ENCODE peak calls at places on chromosomes 1 and 21, in four cellular contexts. C, W, G and V are unnamed samples.

GRCh38 chr21:28317177-28317950 is 675.3 kb downstream of the LTN1 start:
- DNase-seq in G (no peak), W (no peak), C (no peak), V (no peak)

GRCh38 chr1:151966061-151966460 is 27.6 kb downstream of the S100A10 start:
- DNase-seq in C (no peak), G (no peak), W (no peak), V (no peak)

GRCh38 chr1:164767257-164768044 is 208.5 kb downstream of the PBX1 start:
- DNase-seq in C (no peak), G (no peak), W (peak; percentile 86), V (no peak)

GRCh38 chr1:156862602-156863599 is 2.2 kb downstream of the NTRK1 start:
- DNase-seq in W (no peak), C (peak; percentile 72), G (no peak), V (no peak)

GRCh38 chr1:58893257-58893869 is 109.5 kb upstream of the JUN start:
- DNase-seq in G (no peak), C (no peak), W (no peak), V (no peak)

GRCh38 chr1:156821801-156822200 is 5.2 kb upstream of the SH2D2A start:
- DNase-seq in G (no peak), C (no peak), W (no peak), V (no peak)

GRCh38 chr1:12594966-12595838 is 22.8 kb downstream of the DHRS3 start:
- DNase-seq in G (no peak), C (no peak), W (peak; percentile 80), V (peak; percentile 90)

GRCh38 chr21:46634427-46634826 is 1.0 kb upstream of the PRMT2 start:
- DNase-seq in G (no peak), W (no peak), C (no peak), V (no peak)

GRCh38 chr1:147599362-147600118 is 58.2 kb downstream of the BCL9 start:
- DNase-seq in G (peak; percentile 62), C (peak; percentile 94), W (peak; percentile 92), V (peak; percentile 97)

GRCh38 chr1:70438529-70438928 is 27.5 kb downstream of the CTH start:
- DNase-seq in G (no peak), C (no peak), W (no peak), V (no peak)

GRCh38 chr1:101112051-101112770 is 86.6 kb upstream of the DPH5 start:
- DNase-seq in C (no peak), W (no peak), G (peak; percentile 43), V (no peak)

GRCh38 chr1:209199822-209200221 is 383.7 kb upstream of the CAMK1G start:
- DNase-seq in G (no peak), C (no peak), W (no peak), V (no peak)

GRCh38 chr1:10189659-10190058 is 20.7 kb upstream of the KIF1B start:
- DNase-seq in C (no peak), G (peak; percentile 37), W (no peak), V (no peak)

GRCh38 chr21:16993416-16994044 is 519.3 kb upstream of the CXADR start:
- DNase-seq in G (no peak), C (no peak), W (no peak), V (no peak)
- TF ChIP-seq RCOR1 in G (no peak), C (no peak), W (no peak), V (no peak)

DNA sequence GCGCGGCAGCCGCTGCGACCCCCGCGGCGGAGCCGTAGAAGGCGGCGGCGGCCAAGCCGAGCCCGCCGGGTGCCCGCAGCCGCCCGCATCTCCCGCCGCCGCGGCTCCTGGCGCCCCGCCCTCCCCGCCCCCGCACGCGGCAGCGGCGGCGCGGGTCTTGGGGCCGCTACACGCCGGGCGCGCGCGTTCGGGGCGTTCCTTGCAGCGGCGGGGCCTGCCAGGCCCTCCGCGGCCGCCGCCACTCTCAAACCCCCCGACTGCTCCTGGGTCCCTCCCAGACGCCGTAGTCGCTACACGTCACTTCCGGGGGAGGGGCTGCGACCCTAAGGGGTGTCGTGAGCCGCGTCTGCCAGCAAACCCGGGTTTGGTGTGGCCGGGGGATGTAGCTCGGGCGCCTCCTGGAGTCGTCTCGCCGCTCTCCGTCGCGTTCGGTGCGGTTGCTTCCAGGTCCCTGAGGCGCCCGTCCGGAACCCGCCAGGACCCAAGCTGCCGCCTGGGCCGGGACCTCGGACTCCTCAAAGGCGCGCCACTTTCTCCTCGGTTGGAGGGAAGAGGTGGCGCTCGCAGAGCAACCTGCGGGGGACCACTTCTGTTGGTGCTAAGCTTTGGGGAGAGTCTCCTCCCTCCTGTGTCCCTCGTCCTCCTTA is at the start of gene ELK4:
- DNase-seq in G (peak; percentile 87), C (peak; percentile 99), W (peak; percentile 98), V (peak; percentile 98)
- TF ChIP-seq REST in G (no peak), C (peak; percentile 77), W (no peak), V (no peak)

DNA sequence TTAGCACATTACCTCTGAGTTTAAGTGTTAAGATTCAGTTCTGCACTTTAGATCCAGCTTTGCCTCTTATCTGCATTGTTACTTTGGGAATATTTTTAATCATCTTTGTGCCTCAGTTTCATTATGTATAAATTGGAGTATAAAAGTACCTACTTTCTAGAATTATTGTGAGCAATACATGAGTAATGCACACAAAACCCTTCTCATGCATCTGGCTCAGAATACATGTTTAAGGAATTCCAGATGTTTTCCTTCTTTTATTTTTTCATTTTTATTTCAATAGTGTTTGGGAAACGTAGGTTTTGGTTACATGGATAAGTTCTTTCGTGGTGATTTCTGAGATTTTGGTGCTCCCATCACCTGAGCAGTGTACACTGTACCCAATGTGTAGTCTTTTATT is 14.2 kb downstream of the C8A start:
- DNase-seq in W (no peak), C (no peak), G (no peak), V (no peak)
- TF ChIP-seq RCOR1 in W (no peak), C (no peak), G (no peak), V (no peak)

DNA sequence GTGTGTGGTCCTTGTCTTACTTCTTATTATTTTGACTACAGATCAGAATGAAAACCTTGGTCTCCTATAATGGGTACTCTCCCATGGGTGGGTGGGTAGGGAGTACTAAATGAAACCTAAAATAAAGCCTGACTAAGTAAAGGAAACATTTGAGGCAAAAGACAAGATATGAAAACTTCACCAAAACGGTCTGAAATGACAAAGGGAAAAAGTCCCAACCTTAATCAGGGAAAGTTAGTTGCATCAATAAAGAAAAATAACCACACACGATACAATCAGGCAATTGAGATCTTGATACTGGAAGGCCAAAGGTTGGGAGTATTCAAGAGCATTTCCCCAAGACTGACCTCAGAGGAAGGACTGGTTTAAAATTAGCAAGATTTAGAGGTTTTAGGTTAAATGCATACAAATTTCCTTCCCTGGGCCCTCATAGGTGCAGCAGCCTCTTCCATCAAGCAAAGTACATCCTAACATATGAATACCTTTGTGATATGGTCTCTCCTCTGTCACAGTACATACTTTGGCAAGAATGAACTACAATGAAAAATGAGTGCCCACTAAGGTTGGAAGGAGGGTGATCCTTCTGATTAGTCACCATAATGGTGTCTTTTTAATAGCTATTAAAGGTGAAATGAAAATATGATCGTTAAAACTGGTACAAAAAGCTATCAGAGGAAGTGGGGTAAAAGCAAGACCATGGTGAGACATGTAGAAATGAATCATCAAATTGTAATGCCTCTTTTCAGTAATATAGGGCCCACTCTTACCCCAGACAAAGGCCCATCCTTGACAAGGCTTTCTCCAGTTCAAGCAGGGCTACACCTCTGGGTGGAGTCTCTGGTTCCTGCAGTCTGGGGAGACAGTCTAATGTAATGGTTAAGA is 15.3 kb upstream of the TNFSF4 start:
- DNase-seq in C (no peak), G (no peak), W (no peak), V (no peak)
- TF ChIP-seq REST in C (no peak), G (no peak), W (no peak), V (no peak)

GRCh38 chr1:23957096-23957495 is 2.5 kb upstream of the PNRC2 start:
- DNase-seq in G (no peak), C (no peak), W (no peak), V (peak; percentile 65)
- TF ChIP-seq RCOR1 in G (no peak), C (no peak), W (no peak), V (peak; percentile 43)

DNA sequence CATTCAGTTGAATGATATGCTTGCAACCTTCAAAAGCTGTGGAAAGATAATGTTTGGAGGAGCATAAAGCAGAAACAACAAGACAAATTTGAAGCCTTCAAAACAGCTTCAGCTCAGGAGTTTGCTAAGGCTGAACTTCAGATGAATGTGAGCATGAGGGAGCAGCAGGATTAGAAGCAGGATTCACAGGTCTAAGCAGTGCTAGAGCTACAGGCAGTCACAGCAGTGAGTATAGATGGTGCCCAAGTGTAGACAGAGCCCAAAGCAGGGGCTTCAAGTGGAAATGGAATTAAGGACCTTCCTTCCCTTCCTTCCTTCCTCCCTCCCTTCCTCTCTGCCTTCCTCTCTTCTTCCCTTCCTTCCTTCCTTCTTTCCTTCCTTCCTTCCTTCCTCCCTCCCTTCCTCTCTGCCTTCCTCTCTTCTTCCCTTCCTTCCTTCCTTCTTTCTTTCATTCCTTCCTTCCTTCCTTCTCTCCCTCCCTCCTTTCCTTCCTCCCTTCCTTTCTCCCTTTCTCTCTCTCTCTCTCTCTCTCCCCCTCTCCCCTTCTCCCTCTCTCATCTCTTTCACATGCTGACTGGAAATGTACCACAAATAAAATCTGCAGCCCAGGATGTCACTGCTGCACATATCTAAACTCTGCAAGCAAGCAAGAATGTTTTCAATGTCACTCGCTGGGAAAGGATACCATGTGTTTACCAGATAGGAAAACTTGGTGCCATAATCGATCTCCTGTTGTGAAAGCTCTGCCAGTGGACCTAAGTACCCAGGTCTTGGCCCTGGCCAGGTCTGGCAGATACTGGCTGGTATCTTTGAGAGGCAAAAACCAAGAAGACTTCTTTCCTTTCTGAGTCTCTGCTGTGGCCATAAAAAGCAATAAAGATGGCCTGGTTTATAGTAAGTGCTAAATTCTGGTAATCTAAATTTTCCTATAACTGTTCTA is 13.1 kb upstream of the SLC30A10 start:
- DNase-seq in G (no peak), W (no peak), C (no peak), V (no peak)
- TF ChIP-seq REST in G (no peak), W (no peak), C (no peak), V (no peak)

DNA sequence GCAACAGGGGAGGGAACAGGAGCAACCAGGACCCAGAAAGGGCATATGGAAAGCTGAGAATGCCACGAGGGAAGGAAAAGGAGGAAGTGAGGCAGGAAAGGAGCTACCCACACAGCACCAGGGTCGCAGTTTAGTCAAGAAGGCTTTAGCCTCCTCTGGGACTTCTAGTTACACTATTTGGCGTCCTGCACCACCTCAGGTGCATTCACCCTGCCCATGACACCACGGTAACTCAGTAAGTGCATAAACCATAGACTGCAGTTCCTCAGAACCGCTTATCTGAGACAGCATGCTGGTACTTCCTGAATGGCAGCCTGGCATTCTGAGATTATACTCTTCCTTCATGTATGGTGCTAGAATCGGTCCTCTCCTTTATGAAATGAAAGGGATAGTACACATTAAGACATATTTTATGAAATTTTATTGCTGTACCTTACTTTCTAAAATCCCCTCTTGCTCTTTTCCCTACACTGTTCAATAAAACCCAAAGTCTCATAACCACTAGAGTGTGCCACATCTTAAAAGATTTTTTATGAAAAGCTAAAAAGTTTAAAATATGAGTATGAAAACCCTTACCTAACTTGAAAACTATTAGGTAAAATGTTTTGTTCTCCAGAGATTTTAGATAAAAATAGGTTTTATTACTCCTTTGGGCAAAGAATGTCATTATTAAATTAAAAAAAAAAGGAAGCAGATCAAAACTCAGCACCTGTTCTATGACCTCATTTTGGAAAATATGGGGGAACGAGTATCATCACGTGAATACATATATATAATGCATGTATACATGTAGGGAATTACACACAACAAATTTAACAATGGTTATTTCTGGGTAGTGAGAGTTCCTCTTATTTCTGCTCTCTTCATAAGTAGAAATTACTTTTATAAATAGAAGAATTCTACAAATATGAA is 67.3 kb downstream of the VAV3 start:
- DNase-seq in G (no peak), W (no peak), C (no peak), V (no peak)
- TF ChIP-seq RCOR1 in G (no peak), W (no peak), C (no peak), V (no peak)

GRCh38 chr1:34164510-34165381 is at the start of gene CSMD2:
- DNase-seq in W (peak; percentile 12), G (no peak), C (no peak), V (peak; percentile 83)
- TF ChIP-seq REST in W (no peak), G (no peak), C (no peak), V (no peak)